ENCODE peak calls at places on chromosome 5, in nine cellular contexts. P, Q, V, B, S, L, D, A and Y are unnamed samples. For H3K4me1, the result is how much of the 10 kb centered on the place peaks cover.

GRCh38 chr5:149036168-149036567 is 26.7 kb downstream of the SH3TC2 start:
- DNase-seq in S (no peak), V (no peak), B (no peak), D (no peak), P (no peak), L (no peak), Q (no peak), A (no peak), Y (no peak)

GRCh38 chr5:53882637-53883036 is 322.2 kb downstream of the NDUFS4 start:
- DNase-seq in P (no peak), D (no peak), S (no peak), L (no peak), B (peak), Q (no peak), A (no peak), V (no peak), Y (no peak)

GRCh38 chr5:178120661-178121357 is 7.5 kb downstream of the N4BP3 start:
- DNase-seq in D (peak), P (peak), Q (no peak), B (no peak), V (peak), S (peak), L (peak), A (no peak), Y (peak)

GRCh38 chr5:149195337-149195887 is 54.1 kb downstream of the ABLIM3 start:
- DNase-seq in A (no peak), S (peak), B (no peak), L (no peak), D (no peak), P (no peak), Q (no peak), V (no peak), Y (no peak)

GRCh38 chr5:38655691-38656090 is 99.2 kb upstream of the LIFR start:
- DNase-seq in D (no peak), P (no peak), S (no peak), V (no peak), L (no peak), A (no peak), B (no peak), Q (no peak), Y (no peak)

GRCh38 chr5:107501965-107502691 is 168.6 kb downstream of the EFNA5 start:
- DNase-seq in D (no peak), A (no peak), B (no peak), V (no peak), S (no peak), Q (no peak), P (peak), L (no peak), Y (no peak)

GRCh38 chr5:94906750-94907149 is 288.3 kb downstream of the SLF1 start:
- DNase-seq in Q (no peak), B (peak), L (no peak), A (no peak), D (no peak), S (no peak), P (no peak), V (no peak), Y (no peak)

GRCh38 chr5:148309746-148310145 is 2.5 kb upstream of the SPINK7 start:
- DNase-seq in V (no peak), A (no peak), L (no peak), Q (no peak), B (no peak), D (no peak), P (no peak), S (no peak), Y (no peak)

GRCh38 chr5:140214831-140215230 is 39.8 kb downstream of the CYSTM1 start:
- DNase-seq in P (no peak), D (no peak), B (peak), A (no peak), V (no peak), L (peak), S (peak), Q (no peak), Y (no peak)

GRCh38 chr5:116454417-116454927 is 120.2 kb downstream of the SEMA6A start:
- DNase-seq in V (no peak), Q (no peak), L (no peak), B (peak), A (no peak), D (no peak), P (peak), S (no peak), Y (peak)

GRCh38 chr5:82285206-82285605 is 7.1 kb upstream of the RPS23 start:
- DNase-seq in P (no peak), Q (no peak), A (no peak), B (no peak), D (no peak), S (no peak), L (no peak), V (no peak), Y (no peak)

GRCh38 chr5:126462239-126463014 is 39.2 kb downstream of the GRAMD2B start:
- DNase-seq in L (no peak), S (no peak), A (no peak), V (no peak), Q (no peak), B (peak), D (peak), P (no peak), Y (peak)

GRCh38 chr5:11504794-11505193 is 399.5 kb downstream of the CTNND2 start:
- DNase-seq in A (no peak), B (peak), V (no peak), D (no peak), Q (no peak), P (no peak), L (no peak), S (no peak), Y (no peak)

GRCh38 chr5:180118391-180118791 is 46.8 kb upstream of the RNF130 start:
- DNase-seq in A (peak), P (no peak), Q (no peak), L (no peak), D (no peak), B (no peak), V (no peak), S (no peak), Y (no peak)

GRCh38 chr5:142576804-142577203 is 109.1 kb downstream of the FGF1 start:
- DNase-seq in P (no peak), S (no peak), A (no peak), Q (no peak), L (no peak), D (no peak), V (no peak), B (no peak), Y (no peak)

GRCh38 chr5:88937406-88937805 is 54.4 kb upstream of the MEF2C start:
- DNase-seq in L (no peak), P (no peak), B (no peak), A (no peak), Q (no peak), V (no peak), S (no peak), D (no peak), Y (no peak)

GRCh38 chr5:170312666-170313065 is 15.1 kb upstream of the LCP2 start:
- DNase-seq in Q (no peak), B (no peak), L (no peak), P (peak), V (no peak), S (no peak), D (no peak), A (no peak), Y (no peak)

GRCh38 chr5:41068169-41068568 is 3.0 kb downstream of the MROH2B start:
- DNase-seq in A (no peak), P (no peak), Q (no peak), S (no peak), L (no peak), D (no peak), B (no peak), V (no peak), Y (peak)

GRCh38 chr5:171485668-171486067 is 66.2 kb downstream of the FGF18 start:
- DNase-seq in A (no peak), V (no peak), L (no peak), D (no peak), S (no peak), P (no peak), B (no peak), Q (no peak), Y (no peak)

GRCh38 chr5:158755971-158756370 is 343.7 kb downstream of the EBF1 start:
- DNase-seq in D (no peak), B (no peak), P (no peak), S (no peak), A (no peak), V (no peak), L (no peak), Q (no peak), Y (no peak)

GRCh38 chr5:991472-992267 is 16.9 kb upstream of the NKD2 start:
- DNase-seq in S (peak), P (no peak), V (peak), L (peak), A (peak), B (no peak), Q (no peak), D (no peak), Y (no peak)

GRCh38 chr5:54671111-54671531 is 153.6 kb downstream of the SNX18 start:
- DNase-seq in B (peak), L (no peak), S (no peak), Q (no peak), V (peak), D (no peak), A (no peak), P (no peak), Y (no peak)

GRCh38 chr5:1182633-1183423 is 18.6 kb upstream of the SLC6A19 start:
- DNase-seq in P (no peak), D (no peak), V (no peak), Q (no peak), A (peak), B (no peak), L (peak), S (peak), Y (peak)

GRCh38 chr5:143021595-143021994 is 251.4 kb downstream of the ARHGAP26 start:
- DNase-seq in D (no peak), P (no peak), V (no peak), Q (no peak), L (no peak), A (no peak), B (no peak), S (no peak), Y (no peak)

GRCh38 chr5:95788493-95788892 is 34.0 kb downstream of the GLRX start:
- DNase-seq in D (no peak), L (no peak), B (no peak), Q (no peak), A (no peak), P (no peak), S (no peak), V (no peak), Y (no peak)

GRCh38 chr5:65268520-65268919 is 213.2 kb downstream of the ADAMTS6 start:
- DNase-seq in A (no peak), D (peak), V (no peak), L (peak), Q (no peak), S (no peak), P (no peak), B (no peak), Y (no peak)

GRCh38 chr5:38772471-38772870 is 73.3 kb upstream of the OSMR start:
- DNase-seq in D (no peak), A (no peak), L (no peak), B (no peak), Q (no peak), P (no peak), S (no peak), V (no peak), Y (no peak)

GRCh38 chr5:135233477-135233876 is 165.6 kb downstream of the MACROH2A1 start:
- DNase-seq in P (no peak), L (no peak), A (no peak), B (no peak), D (peak), V (no peak), Q (no peak), S (peak), Y (no peak)

GRCh38 chr5:180113660-180114303 is 42.2 kb upstream of the RNF130 start:
- DNase-seq in S (peak), D (no peak), P (no peak), B (no peak), A (peak), V (no peak), Q (no peak), L (no peak), Y (no peak)

GRCh38 chr5:39906146-39906545 is 481.4 kb upstream of the DAB2 start:
- DNase-seq in L (no peak), P (no peak), S (no peak), Q (no peak), B (peak), A (no peak), V (no peak), D (no peak), Y (no peak)

GRCh38 chr5:109035470-109035869 is 287.8 kb downstream of the FER start:
- DNase-seq in S (no peak), V (no peak), L (no peak), Q (no peak), B (peak), D (no peak), A (no peak), P (no peak), Y (no peak)

GRCh38 chr5:130520211-130520610 is 615.9 kb downstream of the CHSY3 start:
- DNase-seq in V (no peak), P (no peak), A (no peak), D (no peak), Q (no peak), L (no peak), B (peak), S (no peak), Y (peak)

GRCh38 chr5:15203376-15203775 is 296.6 kb upstream of the FBXL7 start:
- DNase-seq in Q (no peak), S (no peak), D (no peak), L (no peak), A (no peak), V (no peak), P (no peak), B (no peak), Y (no peak)

GRCh38 chr5:166624573-166624972 is 1666.9 kb upstream of the WWC1 start:
- DNase-seq in L (no peak), S (no peak), A (no peak), P (no peak), D (no peak), V (no peak), Q (no peak), B (no peak), Y (no peak)

GRCh38 chr5:149049371-149049781 is 13.5 kb downstream of the SH3TC2 start:
- DNase-seq in P (no peak), S (no peak), Q (no peak), B (no peak), D (no peak), L (no peak), A (no peak), V (no peak), Y (no peak)

GRCh38 chr5:159515909-159516415 is 185.7 kb upstream of the IL12B start:
- DNase-seq in A (peak), B (peak), P (peak), Q (peak), L (peak), V (peak), D (peak), S (peak), Y (peak)

GRCh38 chr5:180541710-180542109 is 47.5 kb downstream of the CNOT6 start:
- DNase-seq in V (no peak), D (no peak), L (no peak), A (no peak), Q (no peak), B (no peak), S (no peak), P (no peak), Y (no peak)

GRCh38 chr5:173671121-173671949 is 54.9 kb upstream of the BOD1 start:
- DNase-seq in Q (no peak), A (peak), S (peak), D (peak), P (no peak), B (peak), V (peak), L (peak), Y (peak)

GRCh38 chr5:173669483-173669882 is 53.0 kb upstream of the BOD1 start:
- DNase-seq in D (no peak), P (no peak), V (no peak), L (no peak), A (no peak), B (no peak), Q (no peak), S (no peak), Y (no peak)

GRCh38 chr5:173668910-173669309 is 52.5 kb upstream of the BOD1 start:
- DNase-seq in L (no peak), A (no peak), B (no peak), V (no peak), S (no peak), D (no peak), Q (no peak), P (no peak), Y (no peak)

GRCh38 chr5:173670791-173671120 is 54.3 kb upstream of the BOD1 start:
- DNase-seq in D (peak), S (no peak), A (no peak), P (no peak), Q (no peak), L (peak), B (peak), V (no peak), Y (no peak)

GRCh38 chr5:173670130-173670591 is 53.7 kb upstream of the BOD1 start:
- DNase-seq in L (no peak), V (no peak), S (no peak), Q (no peak), D (no peak), B (peak), A (no peak), P (peak), Y (no peak)
- H3K4me1 ChIP-seq in L (under half), V (under half), S (under half), Q (under half), D (under half), B (under half), A (under half), P (under half), Y (under half)

GRCh38 chr5:55851675-55851979 is 470 bp downstream of the IL31RA start:
- DNase-seq in D (no peak), S (no peak), Q (no peak), B (no peak), V (no peak), L (no peak), A (no peak), P (no peak), Y (no peak)
- H3K4me3 ChIP-seq in D (no peak), S (peak), Q (peak), B (no peak), V (no peak), L (no peak), A (peak), P (no peak), Y (no peak)

GRCh38 chr5:132463808-132464154 is 26.8 kb downstream of the IRF1 start:
- DNase-seq in V (no peak), L (no peak), P (no peak), B (no peak), A (no peak), Q (no peak), D (peak), S (no peak), Y (no peak)

GRCh38 chr5:132461235-132461634 is 29.3 kb downstream of the IRF1 start:
- DNase-seq in Q (no peak), L (no peak), V (no peak), D (no peak), P (no peak), S (no peak), A (no peak), B (no peak), Y (no peak)

GRCh38 chr5:132464155-132464939 is 26.2 kb downstream of the IRF1 start:
- DNase-seq in B (peak), Q (no peak), A (peak), L (no peak), V (no peak), P (peak), D (peak), S (no peak), Y (no peak)

GRCh38 chr5:132461671-132462070 is 28.9 kb downstream of the IRF1 start:
- DNase-seq in D (no peak), A (no peak), Q (no peak), V (no peak), B (no peak), P (no peak), L (no peak), S (no peak), Y (no peak)

GRCh38 chr5:132462856-132463745 is 27.5 kb downstream of the IRF1 start:
- DNase-seq in L (no peak), D (peak), Q (no peak), P (no peak), A (peak), S (no peak), B (no peak), V (no peak), Y (no peak)
- H3K4me1 ChIP-seq in L (under half), D (under half), Q (half or more), P (under half), A (under half), S (under half), B (under half), V (under half), Y (under half)

DNA sequence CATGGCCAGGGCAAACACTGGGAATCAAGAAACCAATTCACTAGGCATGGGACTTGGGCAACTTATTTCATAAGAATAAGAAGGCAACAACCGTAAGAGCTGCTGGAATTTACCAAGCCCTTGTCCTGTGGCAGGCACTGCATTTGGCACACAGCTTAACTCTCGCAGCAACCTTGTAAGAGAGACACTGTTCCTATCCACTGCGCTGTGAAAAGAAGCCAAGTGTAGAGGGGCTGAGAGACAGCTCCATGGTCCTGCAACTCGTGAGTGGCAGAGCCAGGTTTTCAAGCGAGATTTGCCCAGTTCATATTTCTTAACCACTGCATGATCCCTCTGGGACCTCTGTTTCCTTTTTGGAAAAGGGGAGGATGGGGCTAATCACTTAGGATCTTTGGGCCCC is 129.3 kb upstream of the STC2 start:
- DNase-seq in S (peak), D (no peak), P (no peak), A (no peak), V (no peak), L (no peak), Q (no peak), B (peak), Y (no peak)
- H3K4me3 ChIP-seq in S (no peak), D (no peak), P (no peak), A (no peak), V (no peak), L (no peak), Q (no peak), B (no peak), Y (no peak)

DNA sequence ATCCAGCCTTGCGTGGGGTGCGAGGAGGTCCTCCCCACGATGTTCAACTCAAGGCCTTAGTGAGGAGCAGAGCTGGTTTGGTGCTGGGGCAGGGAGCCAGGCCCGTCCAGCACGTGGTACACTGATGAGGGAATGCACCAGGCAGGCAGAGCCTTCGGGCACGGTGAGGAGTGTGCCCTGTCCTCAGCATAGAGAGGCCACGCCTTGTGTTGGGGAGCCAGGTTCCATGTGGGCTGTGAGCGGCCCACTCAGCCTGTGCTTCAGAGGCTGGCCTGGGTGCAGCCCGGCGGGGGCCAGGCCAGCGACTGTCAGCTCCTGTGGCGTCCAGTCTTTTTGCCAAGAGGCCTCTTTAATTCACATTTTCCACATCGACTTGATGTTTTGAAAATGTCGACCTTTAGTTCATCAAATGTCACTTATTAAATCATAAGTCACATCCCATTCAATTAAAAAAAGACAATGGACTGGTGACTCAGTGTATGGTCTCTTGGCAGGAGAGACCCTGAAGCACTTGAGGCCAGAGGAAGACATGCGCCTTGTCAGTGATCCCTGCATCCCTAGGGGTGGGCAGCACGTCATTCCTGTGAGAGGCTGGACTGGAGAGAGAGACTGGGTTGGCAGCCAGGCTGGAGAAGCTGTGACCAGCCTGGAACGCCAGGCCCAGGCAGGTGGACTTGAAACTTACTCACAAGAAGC is 21.7 kb downstream of the ERGIC1 start:
- DNase-seq in B (no peak), L (peak), D (peak), P (peak), A (peak), S (peak), V (no peak), Q (no peak), Y (peak)
- H3K4me1 ChIP-seq in B (half or more), L (under half), D (under half), P (half or more), A (under half), S (half or more), V (under half), Q (under half), Y (half or more)

DNA sequence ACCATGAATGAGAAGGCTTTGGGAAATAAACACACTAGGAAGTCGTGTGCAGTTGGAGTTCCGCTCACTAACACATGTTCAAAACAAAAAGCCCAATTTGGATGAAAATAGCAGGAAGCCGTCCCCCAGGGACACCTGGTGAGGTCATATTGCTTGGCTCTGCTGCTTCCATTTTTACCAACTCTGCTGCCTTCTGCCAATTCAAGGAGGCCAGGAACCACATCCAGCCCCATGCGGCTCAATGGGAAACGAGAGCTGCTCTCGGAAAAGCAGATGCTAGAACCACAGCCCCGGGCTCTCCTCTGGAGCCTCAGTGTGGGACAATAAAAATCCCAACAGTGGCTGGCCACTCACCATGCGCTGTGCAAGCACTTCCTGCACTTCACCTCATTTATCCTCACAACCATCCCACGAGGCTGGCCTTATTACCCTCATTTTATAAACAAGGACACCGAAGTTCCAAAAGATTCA is 13.4 kb downstream of the ADAM19 start:
- DNase-seq in S (peak), Q (no peak), D (no peak), P (no peak), B (no peak), L (peak), V (no peak), A (peak), Y (no peak)
- H3K4me3 ChIP-seq in S (peak), Q (no peak), D (no peak), P (no peak), B (no peak), L (no peak), V (no peak), A (no peak), Y (no peak)